ENCODE peak calls at places on chromosomes 4 and X, in four cellular contexts. S is breast epithelium, M is GM23338, P is astrocyte. A is an unnamed sample.

GRCh38 chr4:182531555-182532162 is 288.5 kb downstream of the TENM3 start:
- DNase-seq in S (no peak), M (no peak), P (peak; percentile 38), A (no peak)

GRCh38 chr4:12889054-12889453 is 595.1 kb downstream of the RAB28 start:
- DNase-seq in S (no peak), M (no peak), P (peak; percentile 1), A (no peak)

GRCh38 chrX:80751456-80751855 is 58.2 kb downstream of the BRWD3 start:
- DNase-seq in S (no peak), M (no peak), P (no peak), A (no peak)

GRCh38 chr4:8141935-8142334 is 16.7 kb downstream of the ABLIM2 start:
- DNase-seq in S (no peak), M (no peak), P (no peak), A (no peak)

GRCh38 chr4:3307891-3308575 is 15.2 kb downstream of the RGS12 start:
- DNase-seq in S (no peak), M (no peak), P (no peak), A (no peak)

GRCh38 chr4:169305173-169305572 is 34.4 kb upstream of the SH3RF1 start:
- DNase-seq in S (no peak), M (no peak), P (no peak), A (no peak)

GRCh38 chr4:3223986-3224748 is 24.8 kb upstream of the MSANTD1 start:
- DNase-seq in S (no peak), M (no peak), P (no peak), A (no peak)

GRCh38 chrX:38937926-38938325 is 136.7 kb downstream of the MID1IP1 start:
- DNase-seq in S (no peak), M (no peak), P (no peak), A (no peak)

GRCh38 chr4:80365928-80366327 is 30.4 kb downstream of the CFAP299 start:
- DNase-seq in S (peak; percentile 27), M (peak; percentile 64), P (peak; percentile 51), A (peak; percentile 28)

GRCh38 chr4:42397635-42398447 is 553 bp downstream of the SHISA3 start:
- DNase-seq in S (no peak), M (peak; percentile 75), P (peak; percentile 17), A (no peak)

GRCh38 chr4:184843984-184844554 is 18.3 kb upstream of the ACSL1 start:
- DNase-seq in S (no peak), M (no peak), P (no peak), A (no peak)

GRCh38 chrX:66042307-66043077 is 2.6 kb upstream of the VSIG4 start:
- DNase-seq in S (no peak), M (no peak), P (no peak), A (no peak)

GRCh38 chr4:20528508-20528907 is 171.8 kb upstream of the PACRGL start:
- DNase-seq in S (no peak), M (no peak), P (peak; percentile 51), A (no peak)

GRCh38 chr4:182885738-182886077 is 31.5 kb downstream of the DCTD start:
- DNase-seq in S (no peak), M (no peak), P (peak; percentile 35), A (no peak)

GRCh38 chr4:54930226-54930625 is 195.2 kb downstream of the KDR start:
- DNase-seq in S (no peak), M (no peak), P (peak; percentile 85), A (no peak)

GRCh38 chrX:288561-288991 is 7.4 kb downstream of the PLCXD1 start:
- DNase-seq in S (no peak), M (no peak), P (no peak), A (no peak)

GRCh38 chr4:159358226-159358625 is 255.3 kb downstream of the RAPGEF2 start:
- DNase-seq in S (no peak), M (no peak), P (peak; percentile 83), A (no peak)

GRCh38 chrX:15564981-15565579 is 35.7 kb downstream of the ACE2 start:
- DNase-seq in S (peak; percentile 66), M (peak; percentile 63), P (peak; percentile 21), A (peak; percentile 4)

GRCh38 chr4:187586892-187587291 is 408.7 kb upstream of the ZFP42 start:
- DNase-seq in S (no peak), M (no peak), P (no peak), A (no peak)

GRCh38 chr4:2301221-2301642 is 39.3 kb upstream of the MXD4 start:
- DNase-seq in S (no peak), M (no peak), P (no peak), A (no peak)

GRCh38 chr4:41134581-41134980 is 79.8 kb downstream of the APBB2 start:
- DNase-seq in S (no peak), M (peak; percentile 60), P (no peak), A (no peak)

GRCh38 chrX:28848707-28849106 is 261.5 kb downstream of the IL1RAPL1 start:
- DNase-seq in S (no peak), M (no peak), P (no peak), A (no peak)

GRCh38 chr4:1010522-1011021 is 854 bp upstream of the FGFRL1 start:
- DNase-seq in S (peak; percentile 73), M (peak; percentile 40), P (peak; percentile 58), A (peak; percentile 69)

GRCh38 chrX:46446727-46447378 is 98.4 kb downstream of the ZNF674 start:
- DNase-seq in S (peak; percentile 65), M (peak; percentile 88), P (peak; percentile 36), A (peak; percentile 74)

GRCh38 chrX:369563-370101 is 17.1 kb downstream of the PPP2R3B start:
- DNase-seq in S (no peak), M (no peak), P (no peak), A (no peak)

GRCh38 chrX:151753313-151754041 is 18.9 kb downstream of the CNGA2 start:
- DNase-seq in S (peak; percentile 23), M (peak; percentile 74), P (peak; percentile 36), A (no peak)

GRCh38 chr4:37999000-37999745 is 39.0 kb downstream of the PTTG2 start:
- DNase-seq in S (no peak), M (no peak), P (no peak), A (peak; percentile 8)

GRCh38 chr4:142473960-142474338 is 372.2 kb downstream of the INPP4B start:
- DNase-seq in S (no peak), M (no peak), P (no peak), A (no peak)

GRCh38 chr4:102344955-102345794 is at the start of gene SLC39A8:
- DNase-seq in S (peak; percentile 75), M (peak; percentile 94), P (peak; percentile 77), A (peak; percentile 67)

GRCh38 chr4:102345795-102346100 is 466 bp upstream of the SLC39A8 start:
- DNase-seq in S (no peak), M (no peak), P (no peak), A (no peak)

GRCh38 chr4:102350634-102351033 is 5.4 kb upstream of the SLC39A8 start:
- DNase-seq in S (no peak), M (no peak), P (no peak), A (no peak)

GRCh38 chr4:102352774-102353173 is 7.5 kb upstream of the SLC39A8 start:
- DNase-seq in S (no peak), M (no peak), P (no peak), A (no peak)

DNA sequence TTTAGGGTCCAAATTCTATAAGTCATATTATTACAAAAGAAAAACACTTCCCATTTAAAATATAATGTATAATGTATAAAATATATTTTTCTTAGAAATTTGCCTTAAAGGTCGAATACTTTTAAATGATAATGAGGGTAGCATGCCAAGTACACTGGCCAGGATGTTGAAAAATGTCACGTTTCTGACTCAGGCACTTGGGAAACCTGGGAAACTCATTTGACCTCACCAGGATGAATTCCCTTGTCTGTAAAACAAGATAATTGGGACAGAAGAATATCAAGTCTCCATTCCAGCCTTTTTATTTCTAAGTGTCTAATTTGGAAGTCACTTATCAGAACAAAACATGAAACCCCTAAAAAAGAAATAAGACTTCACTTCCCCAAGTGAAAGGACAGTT is 3.4 kb upstream of the SLC39A8 start:
- DNase-seq in S (no peak), M (no peak), P (no peak), A (no peak)
- H3K27ac ChIP-seq in S (no peak overlapping the region), M (no peak overlapping the region), P (no peak overlapping the region), A (no peak overlapping the region)

DNA sequence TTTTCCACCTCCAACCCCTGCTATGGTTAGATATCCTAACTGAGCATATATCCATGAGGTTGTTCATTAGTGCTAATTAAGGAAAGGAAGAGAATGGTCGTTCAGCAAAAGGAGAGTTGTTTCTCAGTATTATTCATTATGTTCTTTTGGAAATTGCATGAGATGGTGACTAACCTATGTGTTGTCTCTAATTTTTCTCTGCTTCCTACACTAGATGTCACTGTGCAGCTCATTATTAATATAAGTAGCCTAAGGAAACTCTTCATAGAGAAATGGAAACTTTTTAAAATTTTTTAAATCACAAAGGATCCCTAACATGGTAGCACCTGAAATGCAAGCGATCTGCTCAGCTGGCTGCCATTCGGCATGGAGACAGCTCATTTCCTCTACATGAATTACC is 67.7 kb upstream of the FAM9A start:
- DNase-seq in S (no peak), M (no peak), P (no peak), A (no peak)
- TF ChIP-seq CTCF in S (no peak), M (no peak), P (peak; percentile 20), A (no peak)

GRCh38 chrX:30141966-30142365 is 73.4 kb upstream of the MAGEB2 start:
- DNase-seq in S (no peak), M (peak; percentile 65), P (peak; percentile 9), A (no peak)
- H3K27ac ChIP-seq in S (no peak overlapping the region), M (no peak overlapping the region), P (no peak overlapping the region), A (no peak overlapping the region)

GRCh38 chr4:140740422-140740821 is 15.8 kb downstream of the TBC1D9 start:
- DNase-seq in S (no peak), M (no peak), P (no peak), A (no peak)

GRCh38 chr4:140742838-140743193 is 13.4 kb downstream of the TBC1D9 start:
- DNase-seq in S (no peak), M (no peak), P (no peak), A (no peak)

GRCh38 chr4:140744421-140744820 is 11.8 kb downstream of the TBC1D9 start:
- DNase-seq in S (no peak), M (no peak), P (no peak), A (no peak)

GRCh38 chr4:140740906-140741670 is 15.1 kb downstream of the TBC1D9 start:
- DNase-seq in S (no peak), M (no peak), P (no peak), A (no peak)

GRCh38 chr4:140743194-140743931 is 12.8 kb downstream of the TBC1D9 start:
- DNase-seq in S (peak; percentile 42), M (peak; percentile 42), P (peak; percentile 45), A (no peak)
- TF ChIP-seq CTCF in S (no peak), M (peak; percentile 35), P (peak; percentile 14), A (no peak)

DNA sequence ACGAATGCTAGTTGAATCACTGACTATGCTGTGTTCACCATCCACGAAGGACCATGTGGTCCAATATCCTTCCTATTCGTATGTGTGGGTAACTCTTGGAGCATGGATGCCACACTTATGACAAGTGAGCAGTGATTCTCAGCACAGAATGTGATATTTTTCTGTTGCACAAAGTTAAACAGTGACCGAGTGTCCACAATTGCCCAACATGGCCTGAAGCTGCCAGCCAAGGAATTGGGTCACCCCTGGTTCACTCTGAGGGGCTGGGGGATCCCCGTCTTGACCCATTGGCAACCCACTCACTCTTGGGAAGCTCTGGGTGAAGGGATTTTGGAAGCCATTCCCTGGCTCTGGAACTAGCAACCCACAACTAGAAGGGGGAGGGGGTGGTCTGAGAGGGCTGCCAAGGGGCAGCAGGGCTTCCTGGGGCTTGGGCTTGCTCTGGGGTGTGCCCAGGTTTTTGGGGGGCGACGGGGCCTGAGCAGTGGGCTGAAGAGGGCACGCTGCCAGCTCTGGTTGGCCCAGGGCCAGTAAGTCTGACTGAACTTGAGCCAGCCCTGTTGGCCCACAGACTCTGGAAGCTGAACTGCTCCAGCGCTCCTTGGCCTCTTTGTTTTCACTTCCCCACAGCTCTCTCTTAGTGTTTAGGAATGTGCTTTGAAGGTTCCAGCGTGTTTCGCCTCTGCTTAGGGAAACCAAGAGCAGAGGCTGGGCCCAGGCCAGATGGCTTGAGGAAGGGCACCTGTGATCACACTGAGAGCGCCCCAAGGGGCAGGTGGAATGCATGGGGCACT is 43.1 kb upstream of the BCOR start:
- DNase-seq in S (peak; percentile 64), M (peak; percentile 70), P (peak; percentile 60), A (no peak)
- H3K27ac ChIP-seq in S (peak overlapping the region; percentile 73), M (peak overlapping the region; percentile 26), P (no peak overlapping the region), A (no peak overlapping the region)

GRCh38 chr4:163681208-163681821 is 186.8 kb downstream of the TMA16 start:
- DNase-seq in S (no peak), M (peak; percentile 87), P (no peak), A (no peak)
- TF ChIP-seq CTCF in S (no peak), M (peak; percentile 89), P (peak; percentile 48), A (peak; percentile 74)